ENCODE peak calls at places on chromosomes 12 and 14, in ten cellular contexts. Q, N, Y, X, M, J, U, R, W and P are unnamed samples.

GRCh38 chr14:65213316-65213715 is 111.0 kb upstream of the MAX start:
- DNase-seq in Q (no peak), N (no peak), Y (peak), X (no peak), M (no peak), J (no peak), U (no peak), R (no peak), W (no peak), P (no peak)

GRCh38 chr12:68581926-68582325 is 28.8 kb upstream of the RAP1B start:
- DNase-seq in Q (no peak), N (no peak), Y (no peak), X (no peak), M (no peak), J (no peak), U (no peak), R (no peak), W (no peak), P (peak)

GRCh38 chr14:94768521-94769412 is 1.1 kb downstream of the GSC start:
- DNase-seq in Q (no peak), N (no peak), Y (no peak), X (no peak), M (no peak), J (no peak), U (peak), R (peak), W (no peak), P (no peak)

GRCh38 chr12:53974084-53975018 is at the start of gene HOTAIR:
- DNase-seq in Q (no peak), N (peak), Y (no peak), X (peak), M (no peak), J (peak), U (no peak), R (peak), W (no peak), P (no peak)

GRCh38 chr14:36773558-36773957 is 111.9 kb downstream of the PAX9 start:
- DNase-seq in Q (no peak), N (no peak), Y (peak), X (peak), M (no peak), J (no peak), U (no peak), R (no peak), W (no peak), P (peak)

GRCh38 chr12:85004199-85004598 is 31.9 kb downstream of the TSPAN19 start:
- DNase-seq in Q (no peak), N (no peak), Y (no peak), X (no peak), M (no peak), J (no peak), U (no peak), R (no peak), W (no peak), P (no peak)

GRCh38 chr14:90140298-90140955 is 78.6 kb downstream of the KCNK13 start:
- DNase-seq in Q (peak), N (no peak), Y (peak), X (no peak), M (no peak), J (peak), U (no peak), R (no peak), W (no peak), P (peak)

GRCh38 chr14:58131386-58131785 is 20.6 kb downstream of the ARMH4 start:
- DNase-seq in Q (no peak), N (no peak), Y (peak), X (peak), M (no peak), J (no peak), U (no peak), R (no peak), W (no peak), P (peak)

GRCh38 chr12:126663304-126664094 is 1598.3 kb downstream of the AACS start:
- DNase-seq in Q (peak), N (no peak), Y (peak), X (no peak), M (no peak), J (no peak), U (no peak), R (peak), W (no peak), P (no peak)

GRCh38 chr12:13091831-13092230 is 11.6 kb downstream of the GSG1 start:
- DNase-seq in Q (no peak), N (no peak), Y (no peak), X (no peak), M (no peak), J (no peak), U (no peak), R (no peak), W (no peak), P (no peak)

GRCh38 chr12:62584619-62585018 is 118.0 kb downstream of the MON2 start:
- DNase-seq in Q (no peak), N (no peak), Y (no peak), X (no peak), M (no peak), J (no peak), U (no peak), R (no peak), W (no peak), P (no peak)